ENCODE peak calls at places on chromosomes 16 and 17, in five cellular contexts. H is upper lobe of left lung, S is K562, W is transverse colon, X is GM23338. F is an unnamed sample.

GRCh38 chr17:28849281-28849680 is 5.5 kb upstream of the ERAL1 start:
- DNase-seq in X (peak), H (no peak), S (peak), W (no peak), F (no peak)

GRCh38 chr17:77887464-77888241 is 70.8 kb upstream of the TNRC6C start:
- DNase-seq in W (peak), X (peak), S (peak), H (peak), F (peak)

GRCh38 chr17:535165-535564 is 179.5 kb downstream of the VPS53 start:
- DNase-seq in W (no peak), S (no peak), H (no peak), X (no peak), F (no peak)

GRCh38 chr16:19232988-19233387 is 52.5 kb upstream of the CLEC19A start:
- DNase-seq in S (no peak), W (no peak), H (no peak), X (no peak), F (no peak)

GRCh38 chr17:57554826-57555635 is 190.1 kb downstream of the CCDC182 start:
- DNase-seq in W (no peak), S (no peak), X (peak), H (no peak), F (no peak)

GRCh38 chr16:24382929-24383328 is 126.8 kb downstream of the CACNG3 start:
- DNase-seq in W (no peak), H (no peak), X (peak), S (no peak), F (no peak)

GRCh38 chr17:49959183-49959935 is 9.6 kb upstream of the DLX4 start:
- DNase-seq in W (no peak), X (peak), H (no peak), S (peak), F (no peak)

GRCh38 chr17:37607637-37608368 is 1.4 kb downstream of the SYNRG start:
- DNase-seq in X (no peak), H (peak), W (peak), S (no peak), F (no peak)

GRCh38 chr17:31397256-31397939 is 5.9 kb downstream of the RAB11FIP4 start:
- DNase-seq in W (no peak), S (no peak), H (no peak), X (no peak), F (no peak)

GRCh38 chr16:57652695-57653471 is 15.2 kb upstream of the ADGRG3 start:
- DNase-seq in S (no peak), W (no peak), X (no peak), H (peak), F (no peak)

GRCh38 chr17:72407336-72408121 is 286.7 kb downstream of the SOX9 start:
- DNase-seq in S (no peak), W (peak), H (no peak), X (peak), F (no peak)

GRCh38 chr16:7321661-7322060 is 11.0 kb upstream of the RBFOX1 start:
- DNase-seq in W (no peak), H (no peak), X (no peak), S (peak), F (no peak)

GRCh38 chr16:70432800-70433455 is 6.0 kb downstream of the ST3GAL2 start:
- DNase-seq in H (peak), X (no peak), S (peak), W (peak), F (no peak)

DNA sequence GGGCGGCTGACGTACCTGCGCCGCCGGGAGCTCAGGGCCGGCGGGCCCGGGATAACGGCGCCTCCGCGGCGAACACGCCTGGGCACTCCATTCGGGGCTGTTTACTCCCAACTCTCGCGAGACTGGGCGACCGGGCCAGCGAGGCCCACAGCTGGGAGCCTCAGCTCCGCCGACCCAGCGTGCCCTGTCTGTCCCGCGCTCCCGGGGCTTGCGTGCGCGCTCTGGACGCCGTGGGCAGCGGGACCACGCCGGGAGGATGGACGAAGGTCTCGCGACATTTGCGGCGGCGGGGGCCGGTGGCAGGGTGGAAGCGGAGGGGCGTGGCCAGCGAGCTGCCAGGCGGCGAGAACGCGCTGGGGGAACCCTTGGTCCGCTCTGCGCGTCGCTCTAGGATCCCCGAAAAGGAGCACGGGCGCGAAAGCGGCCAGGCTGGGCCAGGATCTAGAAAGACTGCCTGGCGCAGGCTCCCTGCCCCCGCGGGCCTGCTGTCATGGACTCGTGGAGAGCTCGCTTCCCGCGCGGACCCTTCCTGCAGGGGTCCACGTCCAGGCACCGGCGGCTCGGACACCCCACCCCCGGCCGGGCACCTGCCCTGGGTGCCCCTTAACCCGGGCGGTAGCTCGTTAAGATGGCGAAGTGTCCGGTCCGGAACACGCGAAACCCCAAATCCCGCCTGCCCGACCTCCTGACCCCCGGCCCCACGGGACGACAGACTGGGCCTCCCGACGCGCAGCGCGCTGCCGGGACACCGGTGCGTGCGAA is at the start of gene MBTPS1:
- DNase-seq in S (peak), H (peak), X (peak), W (peak), F (peak)
- TF ChIP-seq POLR2AphosphoS5 in S (no peak), H (peak), X (peak), W (peak), F (peak)

GRCh38 chr16:20868890-20869289 is 31.3 kb downstream of the DCUN1D3 start:
- DNase-seq in X (no peak), W (peak), S (no peak), H (peak), F (no peak)
- TF ChIP-seq POLR2AphosphoS5 in X (no peak), W (peak), S (no peak), H (no peak), F (peak)

DNA sequence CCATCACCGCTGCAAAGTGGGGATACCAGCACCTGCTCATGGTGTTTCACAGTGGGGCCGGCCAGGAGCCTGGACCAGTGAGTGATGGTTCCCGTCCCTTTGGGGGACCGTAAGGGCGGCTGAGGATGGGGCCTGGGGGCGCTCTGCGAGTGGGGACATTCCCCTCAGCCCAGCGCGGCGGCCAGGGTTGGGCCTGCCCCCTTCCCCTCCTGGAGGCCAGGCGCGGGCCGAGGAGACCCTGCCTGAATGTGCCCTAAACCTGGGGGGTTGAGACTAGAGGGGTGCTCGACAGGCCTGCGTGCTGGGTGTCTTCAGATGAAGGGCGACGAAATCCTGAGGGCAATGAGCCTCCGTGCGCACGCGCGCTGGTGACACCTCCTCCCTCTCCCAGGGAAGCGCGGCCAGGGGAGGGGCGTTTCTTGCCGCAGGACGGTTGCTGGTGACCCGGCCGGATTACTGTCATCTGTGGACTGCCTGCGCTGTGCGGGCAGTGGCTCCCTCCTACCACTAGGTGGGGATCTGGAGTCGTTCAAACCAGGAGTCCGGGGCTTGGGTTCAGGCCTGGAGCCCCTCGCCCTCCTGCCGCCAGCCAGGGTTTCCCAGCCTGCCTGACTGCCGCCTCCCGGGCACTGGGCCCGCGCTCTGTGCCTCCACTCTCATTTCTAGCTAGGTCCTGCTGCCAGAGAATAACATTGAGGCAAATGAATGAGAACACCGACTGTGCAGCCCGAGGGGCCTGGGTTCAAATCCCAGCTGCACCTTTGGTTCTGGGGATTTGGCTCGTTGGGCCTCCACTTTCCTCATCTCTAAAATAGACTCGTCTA is 17.1 kb downstream of the TBX2 start:
- DNase-seq in X (peak), S (peak), W (peak), H (peak), F (peak)
- TF ChIP-seq POLR2AphosphoS5 in X (peak), S (no peak), W (no peak), H (no peak), F (no peak)

DNA sequence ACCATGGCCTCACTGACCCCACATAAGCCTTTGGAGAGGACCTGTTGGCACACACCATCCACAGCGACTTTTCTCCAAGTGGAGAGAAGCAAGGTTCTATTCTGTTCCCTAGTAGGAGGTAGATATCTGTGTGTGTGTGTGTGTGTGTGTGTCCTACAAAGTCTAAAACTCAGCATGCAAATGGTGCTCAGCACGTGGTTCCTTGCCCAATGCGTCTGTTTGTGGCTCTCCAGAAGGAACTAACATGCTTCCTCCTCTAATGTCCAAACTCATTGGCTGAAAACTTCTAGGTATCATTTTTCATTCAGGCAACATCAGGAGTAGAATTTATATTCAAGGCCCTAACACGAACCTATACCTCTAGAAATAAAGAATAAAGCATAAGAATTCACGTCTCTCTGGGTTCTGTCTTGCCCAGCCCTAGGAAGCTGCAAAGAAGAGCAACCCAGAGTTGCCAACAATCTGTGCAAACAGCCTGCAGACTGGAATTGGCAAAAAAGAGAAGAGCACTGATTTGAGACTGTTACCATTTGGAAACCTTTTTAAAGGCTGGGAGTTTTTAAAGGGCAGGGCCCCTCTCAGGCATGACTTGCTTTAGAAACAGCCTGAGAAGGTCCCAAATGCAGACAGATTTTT is 25.5 kb downstream of the MAP3K14 start:
- DNase-seq in S (no peak), W (no peak), H (no peak), X (no peak), F (no peak)
- TF ChIP-seq POLR2AphosphoS5 in S (no peak), W (no peak), H (no peak), X (no peak), F (no peak)